ENCODE peak calls at places on chromosome 19, in four cellular contexts. K is HCT116, I is K562, Z is HepG2. A is an unnamed sample.

GRCh38 chr19:10402441-10403038 is 802 bp downstream of the CDC37 start:
- DNase-seq in I (peak), K (no peak), Z (peak), A (no peak)

GRCh38 chr19:17490411-17490810 is 20.1 kb downstream of the SLC27A1 start:
- DNase-seq in I (no peak), Z (no peak), K (no peak), A (no peak)

GRCh38 chr19:29259153-29259552 is 46.2 kb upstream of the UQCRFS1 start:
- DNase-seq in K (no peak), Z (no peak), I (peak), A (no peak)

GRCh38 chr19:28522545-28522922 is 690.4 kb downstream of the UQCRFS1 start:
- DNase-seq in Z (no peak), K (no peak), I (peak), A (peak)

GRCh38 chr19:28984315-28984714 is 228.6 kb downstream of the UQCRFS1 start:
- DNase-seq in Z (no peak), I (no peak), K (no peak), A (no peak)

GRCh38 chr19:50435627-50436026 is 2.9 kb downstream of the MYBPC2 start:
- DNase-seq in K (no peak), I (no peak), Z (no peak), A (no peak)

GRCh38 chr19:2149980-2150793 is 1.2 kb downstream of the AP3D1 start:
- DNase-seq in I (no peak), Z (no peak), K (no peak), A (no peak)

GRCh38 chr19:14695471-14695870 is 5.6 kb downstream of the ZNF333 start:
- DNase-seq in I (no peak), K (no peak), Z (no peak), A (no peak)

GRCh38 chr19:47142779-47143178 is 12.1 kb downstream of the SAE1 start:
- DNase-seq in Z (no peak), K (no peak), I (no peak), A (no peak)

GRCh38 chr19:807627-808175 is 10.4 kb downstream of the PTBP1 start:
- DNase-seq in K (no peak), Z (no peak), I (peak), A (no peak)

GRCh38 chr19:18110833-18111232 is 13.3 kb downstream of the MAST3 start:
- DNase-seq in I (no peak), Z (no peak), K (no peak), A (no peak)

GRCh38 chr19:44756089-44756562 is 7.6 kb downstream of the BCL3 start:
- DNase-seq in Z (no peak), K (no peak), I (no peak), A (no peak)

GRCh38 chr19:23766951-23767350 is 8.3 kb upstream of the ZNF681 start:
- DNase-seq in Z (no peak), I (no peak), K (no peak), A (no peak)

GRCh38 chr19:50636317-50637085 is 3.2 kb downstream of the SYT3 start:
- DNase-seq in K (no peak), Z (no peak), I (no peak), A (no peak)

GRCh38 chr19:29535984-29536508 is 10.3 kb downstream of the VSTM2B start:
- DNase-seq in I (no peak), K (no peak), Z (no peak), A (no peak)

GRCh38 chr19:35340431-35340830 is 7.3 kb upstream of the FFAR1 start:
- DNase-seq in Z (no peak), I (no peak), K (no peak), A (no peak)

GRCh38 chr19:15247107-15248014 is 15.1 kb upstream of the EPHX3 start:
- DNase-seq in I (no peak), Z (peak), K (no peak), A (no peak)

GRCh38 chr19:7771072-7771471 is 8.0 kb downstream of the CLEC4M start:
- DNase-seq in Z (no peak), K (no peak), I (no peak), A (no peak)

GRCh38 chr19:7775761-7776160 is 12.7 kb downstream of the CLEC4M start:
- DNase-seq in Z (no peak), K (no peak), I (no peak), A (no peak)

GRCh38 chr19:7769171-7769570 is 6.1 kb downstream of the CLEC4M start:
- DNase-seq in Z (no peak), I (no peak), K (no peak), A (no peak)

GRCh38 chr19:7773841-7774240 is 10.8 kb downstream of the CLEC4M start:
- DNase-seq in Z (no peak), K (no peak), I (no peak), A (no peak)

DNA sequence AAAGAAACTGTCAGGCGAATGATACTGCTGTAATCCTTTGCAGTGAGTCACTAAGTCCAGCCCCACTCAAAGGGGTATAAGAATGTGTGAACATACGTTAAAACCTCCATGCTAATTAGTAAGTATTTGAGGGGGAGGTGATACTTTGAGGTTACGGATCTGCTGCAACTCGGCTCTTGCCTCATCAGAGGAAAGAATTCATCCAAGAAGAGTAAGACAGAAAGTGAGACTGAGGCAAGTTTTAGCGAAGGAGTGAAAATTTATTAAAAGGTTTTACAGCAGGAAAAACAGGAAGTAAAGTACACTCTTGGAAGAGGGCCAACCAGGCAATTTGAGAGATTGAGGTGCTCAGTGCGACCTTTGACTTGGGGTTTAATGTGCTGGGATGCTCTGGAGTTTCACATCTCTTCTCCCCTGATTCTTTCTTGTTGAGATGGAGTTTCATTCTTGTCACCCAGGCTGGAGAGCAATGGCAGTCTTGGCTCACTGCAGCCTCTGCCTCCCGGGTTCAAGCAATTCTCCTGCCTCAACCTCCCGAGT is 9.8 kb downstream of the CLEC4M start:
- DNase-seq in K (no peak), I (no peak), Z (no peak), A (no peak)
- TF ChIP-seq MAX in K (no peak), I (no peak), Z (no peak), A (no peak)

GRCh38 chr19:6730941-6731670 is 6.3 kb downstream of the GPR108 start:
- DNase-seq in I (no peak), K (no peak), Z (no peak), A (no peak)

GRCh38 chr19:6731822-6732221 is 5.6 kb downstream of the GPR108 start:
- DNase-seq in I (no peak), Z (no peak), K (no peak), A (no peak)

GRCh38 chr19:6729573-6730152 is 7.7 kb downstream of the GPR108 start:
- DNase-seq in K (no peak), Z (no peak), I (no peak), A (no peak)

GRCh38 chr19:6728346-6728745 is 7.9 kb upstream of the C3 start:
- DNase-seq in K (no peak), Z (no peak), I (no peak), A (no peak)

GRCh38 chr19:6730153-6730804 is 7.1 kb downstream of the GPR108 start:
- DNase-seq in Z (peak), I (peak), K (no peak), A (peak)
- TF ChIP-seq FOSL1 in Z (no peak), I (no peak), K (no peak), A (no peak)

GRCh38 chr19:41871573-41872383 is 5.3 kb upstream of the CD79A start:
- DNase-seq in I (no peak), K (no peak), Z (no peak), A (no peak)
- TF ChIP-seq MAX in I (no peak), K (no peak), Z (no peak), A (no peak)

DNA sequence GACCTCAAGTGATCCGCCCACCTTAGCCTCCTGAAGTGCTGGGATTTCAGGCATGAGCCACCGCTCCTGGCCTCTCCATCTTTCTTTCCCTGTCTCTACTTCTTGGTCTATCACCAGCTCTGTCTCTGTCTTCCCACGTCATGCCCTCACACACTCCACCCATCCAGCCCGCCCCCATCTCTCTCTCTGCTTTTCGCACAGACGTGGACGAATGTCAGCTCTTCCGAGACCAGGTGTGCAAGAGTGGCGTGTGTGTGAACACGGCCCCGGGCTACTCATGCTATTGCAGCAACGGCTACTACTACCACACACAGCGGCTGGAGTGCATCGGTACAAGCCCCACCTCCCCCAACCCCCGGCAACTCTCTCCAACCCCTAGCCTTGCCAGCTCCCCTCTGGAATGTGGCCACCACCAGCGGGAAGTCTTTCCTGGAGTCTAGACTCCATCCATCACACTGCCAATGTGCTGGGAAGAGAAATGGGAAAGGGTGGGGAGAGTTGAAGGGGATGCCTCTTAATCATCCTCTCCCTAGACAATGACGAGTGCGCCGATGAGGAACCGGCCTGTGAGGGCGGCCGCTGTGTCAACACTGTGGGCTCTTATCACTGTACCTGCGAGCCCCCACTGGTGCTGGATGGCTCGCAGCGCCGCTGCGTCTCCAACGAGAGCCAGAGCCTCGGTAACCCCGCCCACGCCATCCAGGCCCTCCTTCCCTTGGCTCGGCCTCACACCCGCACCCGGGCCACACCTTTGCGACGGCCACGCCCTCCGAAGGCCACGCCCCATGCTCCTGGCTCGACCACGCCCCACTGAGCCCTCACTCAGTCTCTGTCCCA is 22.5 kb downstream of the LTBP4 start:
- DNase-seq in Z (peak), K (peak), I (peak), A (no peak)
- TF ChIP-seq FOSL1 in Z (no peak), K (no peak), I (peak), A (no peak)

DNA sequence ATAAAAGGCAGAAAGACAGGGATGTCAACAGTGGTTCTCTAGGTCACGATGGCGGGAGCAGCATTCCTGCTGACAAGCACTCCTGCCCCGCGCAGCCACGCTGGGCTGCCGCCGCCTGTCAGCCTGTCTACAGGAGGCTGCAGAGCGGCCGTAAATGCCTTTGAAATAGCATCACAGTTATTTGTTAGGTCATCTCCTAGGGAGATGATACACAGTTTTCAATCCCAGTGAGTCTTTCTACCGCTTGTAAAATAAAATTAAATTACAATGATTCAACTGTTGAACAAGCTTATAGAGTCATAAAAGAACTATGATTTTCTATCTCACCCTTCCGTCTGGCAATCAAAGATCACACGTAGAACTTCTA is 7.3 kb upstream of the SLC7A9 start:
- DNase-seq in Z (no peak), K (no peak), I (no peak), A (peak)
- TF ChIP-seq MAX in Z (no peak), K (no peak), I (no peak), A (no peak)

GRCh38 chr19:53193534-53194222 is 520 bp upstream of the ZNF665 start:
- DNase-seq in I (no peak), Z (no peak), K (no peak), A (no peak)
- TF ChIP-seq FOSL1 in I (no peak), Z (no peak), K (no peak), A (no peak)

GRCh38 chr19:43527860-43528622 is 1.0 kb upstream of the ETHE1 start:
- DNase-seq in I (no peak), K (no peak), Z (no peak), A (no peak)

GRCh38 chr19:43522929-43523328 is 4.1 kb downstream of the ETHE1 start:
- DNase-seq in K (no peak), Z (no peak), I (no peak), A (no peak)

GRCh38 chr19:43526884-43527859 is at the start of gene ETHE1:
- DNase-seq in K (no peak), I (peak), Z (peak), A (peak)

GRCh38 chr19:43524922-43525835 is 1.8 kb downstream of the ETHE1 start:
- DNase-seq in I (no peak), Z (peak), K (peak), A (no peak)

GRCh38 chr19:43525836-43526771 is 897 bp downstream of the ETHE1 start:
- DNase-seq in Z (no peak), I (peak), K (no peak), A (no peak)
- TF ChIP-seq MAX in Z (no peak), I (no peak), K (no peak), A (no peak)

GRCh38 chr19:49430678-49431329 is 5.6 kb downstream of the GFY start:
- DNase-seq in I (peak), Z (no peak), K (no peak), A (no peak)
- TF ChIP-seq FOSL1 in I (no peak), Z (no peak), K (no peak), A (no peak)

GRCh38 chr19:33458171-33458633 is 63.4 kb downstream of the PEPD start:
- DNase-seq in Z (no peak), K (no peak), I (no peak), A (no peak)

GRCh38 chr19:33459691-33460090 is 61.9 kb downstream of the PEPD start:
- DNase-seq in K (no peak), Z (no peak), I (no peak), A (no peak)

GRCh38 chr19:33459220-33459619 is 62.4 kb downstream of the PEPD start:
- DNase-seq in K (no peak), Z (no peak), I (no peak), A (no peak)

GRCh38 chr19:33460221-33460908 is 61.2 kb downstream of the PEPD start:
- DNase-seq in I (no peak), K (no peak), Z (no peak), A (no peak)

GRCh38 chr19:33458807-33459206 is 62.8 kb downstream of the PEPD start:
- DNase-seq in I (no peak), Z (no peak), K (no peak), A (no peak)
- TF ChIP-seq MAX in I (no peak), Z (no peak), K (no peak), A (no peak)